ENCODE peak calls at places on chromosomes 13 and 19, in nine cellular contexts. I, H, T, C, P, Q, U, G and Z are unnamed samples.

GRCh38 chr13:85724554-85725432 is 74.4 kb downstream of the SLITRK6 start:
- DNase-seq in Q (no peak), H (no peak), P (no peak), G (no peak), U (no peak), I (no peak), C (no peak), T (no peak), Z (no peak)

GRCh38 chr19:34432797-34433196 is 4.6 kb downstream of the UBA2 start:
- DNase-seq in H (no peak), I (no peak), Q (no peak), C (no peak), P (peak; percentile 43), U (no peak), T (no peak), G (no peak), Z (peak; percentile 70)

GRCh38 chr19:5340637-5341447 is at the start of gene PTPRS:
- DNase-seq in C (peak; percentile 61), P (peak; percentile 38), T (peak; percentile 75), H (peak; percentile 86), G (peak; percentile 77), U (peak; percentile 84), I (peak; percentile 80), Q (no peak), Z (peak; percentile 94)

GRCh38 chr19:18932216-18932841 is 8.7 kb downstream of the HOMER3 start:
- DNase-seq in I (peak; percentile 86), P (peak; percentile 67), Q (no peak), U (peak; percentile 59), G (peak; percentile 82), C (peak; percentile 92), T (peak; percentile 36), H (peak; percentile 14), Z (peak; percentile 94)

GRCh38 chr13:40275636-40276035 is 390.8 kb downstream of the FOXO1 start:
- DNase-seq in H (no peak), G (no peak), T (peak; percentile 39), Q (peak; percentile 11), U (no peak), C (no peak), I (no peak), P (no peak), Z (no peak)

GRCh38 chr19:30857388-30857787 is 485.2 kb downstream of the ZNF536 start:
- DNase-seq in H (no peak), T (no peak), U (no peak), P (no peak), C (no peak), Q (no peak), G (no peak), I (no peak), Z (no peak)

GRCh38 chr19:43634877-43635560 is 4.6 kb downstream of the CADM4 start:
- DNase-seq in Q (no peak), C (no peak), U (peak; percentile 67), T (peak; percentile 24), H (no peak), P (no peak), G (no peak), I (peak; percentile 69), Z (no peak)

GRCh38 chr13:41352935-41353801 is 42.1 kb downstream of the NAA16 start:
- DNase-seq in T (peak; percentile 80), H (peak; percentile 38), U (no peak), P (no peak), G (no peak), C (peak; percentile 24), Q (peak; percentile 16), I (peak; percentile 37), Z (peak; percentile 31)

GRCh38 chr13:111382411-111382810 is 62.0 kb downstream of the TEX29 start:
- DNase-seq in G (peak; percentile 9), I (no peak), P (no peak), U (no peak), H (no peak), C (no peak), T (no peak), Q (no peak), Z (peak; percentile 58)

GRCh38 chr13:40186636-40187323 is 479.7 kb downstream of the FOXO1 start:
- DNase-seq in G (no peak), C (no peak), P (no peak), Q (no peak), U (no peak), H (no peak), I (no peak), T (no peak), Z (no peak)

GRCh38 chr13:26300140-26300539 is 46.2 kb downstream of the CDK8 start:
- DNase-seq in U (no peak), Q (peak; percentile 14), P (no peak), I (no peak), G (no peak), H (no peak), T (peak; percentile 50), C (no peak), Z (no peak)

DNA sequence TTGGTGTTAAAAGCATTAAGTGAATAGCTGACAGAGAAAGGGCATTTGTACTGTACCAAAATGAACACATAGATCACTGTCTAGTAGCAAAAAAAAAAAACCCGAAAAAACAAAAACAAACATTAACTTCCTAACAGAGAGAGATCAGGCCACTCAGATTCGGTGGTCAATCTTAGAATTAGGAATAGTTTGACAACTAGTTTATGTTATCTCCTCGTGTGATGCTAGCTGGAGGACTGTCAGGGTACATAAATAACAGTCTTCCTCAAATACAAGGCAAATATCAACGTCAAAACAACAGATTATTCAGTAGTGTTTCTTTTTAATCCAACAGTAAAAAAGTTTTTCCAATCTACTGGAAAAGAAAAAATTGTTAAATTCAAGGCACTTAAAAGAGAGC is 1.7 kb downstream of the ZMYM5 start:
- DNase-seq in G (no peak), P (no peak), U (no peak), C (no peak), I (no peak), H (no peak), T (no peak), Q (no peak), Z (no peak)
- H3K4me3 ChIP-seq in G (peak overlapping the region; percentile 85), P (peak overlapping the region; percentile 94), U (peak overlapping the region; percentile 91), C (peak overlapping the region; percentile 53), I (peak overlapping the region; percentile 96), H (peak overlapping the region; percentile 68), T (peak overlapping the region; percentile 71), Q (peak overlapping the region; percentile 58), Z (no peak overlapping the region)

GRCh38 chr19:29745253-29745652 is 30.2 kb upstream of the C19orf12 start:
- DNase-seq in U (no peak), P (no peak), I (no peak), G (no peak), T (no peak), C (no peak), H (no peak), Q (no peak), Z (no peak)
- TF ChIP-seq CTCF in U (no peak), P (no peak), I (no peak), G (no peak), T (peak; percentile 14), C (no peak), H (no peak), Q (peak; percentile 13), Z (no peak)

DNA sequence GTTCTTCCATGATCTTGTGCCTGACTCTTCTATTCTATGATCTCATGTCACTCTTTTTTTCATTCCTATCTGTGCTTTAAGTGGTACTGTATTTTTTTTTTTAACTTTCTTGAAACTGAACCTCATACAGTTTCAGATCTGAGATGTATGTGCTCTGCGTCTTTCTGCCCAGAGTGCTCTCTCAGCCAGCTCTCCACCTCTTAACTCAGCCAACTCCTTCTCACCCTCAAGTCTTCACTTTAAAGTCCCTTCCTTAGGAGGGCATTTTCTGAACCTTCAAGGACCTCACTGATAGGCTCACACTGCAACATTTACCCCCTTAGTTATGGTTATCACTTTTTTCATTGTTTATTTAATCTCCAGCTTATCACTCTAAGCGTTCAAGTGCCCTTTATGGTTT is 158.7 kb downstream of the IRS2 start:
- DNase-seq in U (no peak), Q (no peak), P (no peak), I (no peak), T (no peak), H (no peak), G (no peak), C (no peak), Z (no peak)
- H3K4me3 ChIP-seq in U (no peak overlapping the region), Q (no peak overlapping the region), P (no peak overlapping the region), I (no peak overlapping the region), T (no peak overlapping the region), H (no peak overlapping the region), G (no peak overlapping the region), C (no peak overlapping the region), Z (no peak overlapping the region)

GRCh38 chr19:55599468-55600335 is at the start of the genes FIZ1 and ZNF524:
- DNase-seq in T (peak; percentile 99), P (peak; percentile 98), U (peak; percentile 99), I (peak; percentile 99), G (peak; percentile 99), C (peak; percentile 98), H (peak; percentile 98), Q (peak; percentile 92), Z (peak; percentile 100)
- TF ChIP-seq CTCF in T (no peak), P (peak; percentile 18), U (no peak), I (no peak), G (no peak), C (no peak), H (peak; percentile 16), Q (no peak), Z (no peak)

GRCh38 chr19:40603071-40603718 is 2.0 kb downstream of the LTBP4 start:
- DNase-seq in P (no peak), I (peak; percentile 46), T (peak; percentile 70), U (no peak), Q (no peak), G (no peak), H (no peak), C (peak; percentile 54), Z (no peak)
- H3K4me3 ChIP-seq in P (peak overlapping the region; percentile 90), I (peak overlapping the region; percentile 60), T (peak overlapping the region; percentile 58), U (peak overlapping the region; percentile 52), Q (peak overlapping the region; percentile 44), G (peak overlapping the region; percentile 51), H (peak overlapping the region; percentile 63), C (peak overlapping the region; percentile 23), Z (no peak overlapping the region)